ENCODE peak calls at places on chromosomes 11 and 22, in four cellular contexts. L, N, K and Y are unnamed samples.
A peak's percentile ranks its signal among the peaks of the same experiment; 100 is the strongest.

GRCh38 chr11:116510886-116511650 is 261.7 kb downstream of the BUD13 start:
- DNase-seq in L (no peak), N (no peak), K (no peak), Y (no peak)

GRCh38 chr11:133889188-133889587 is 43.9 kb upstream of the SPATA19 start:
- DNase-seq in L (no peak), N (no peak), K (no peak), Y (no peak)

GRCh38 chr22:37640591-37641250 is 1.3 kb downstream of the SH3BP1 start:
- DNase-seq in L (no peak), N (no peak), K (no peak), Y (no peak)

GRCh38 chr11:3056296-3057068 is 741 bp downstream of the CARS1 start:
- DNase-seq in L (no peak), N (no peak), K (no peak), Y (no peak)

GRCh38 chr11:71164621-71165020 is 87.8 kb downstream of the SHANK2 start:
- DNase-seq in L (no peak), N (no peak), K (no peak), Y (no peak)

GRCh38 chr11:14902650-14903350 is 10.8 kb upstream of the CYP2R1 start:
- DNase-seq in L (no peak), N (peak; percentile 80), K (no peak), Y (peak; percentile 88)

GRCh38 chr11:134110252-134110651 is 41.4 kb downstream of the JAM3 start:
- DNase-seq in L (no peak), N (no peak), K (no peak), Y (no peak)

GRCh38 chr11:47184711-47185304 is 1.4 kb downstream of the PACSIN3 start:
- DNase-seq in L (no peak), N (no peak), K (peak; percentile 39), Y (no peak)

GRCh38 chr11:58628446-58628845 is 6.0 kb downstream of the CNTF start:
- DNase-seq in L (no peak), N (peak; percentile 23), K (peak; percentile 16), Y (no peak)

GRCh38 chr11:110908401-110909106 is 196.3 kb upstream of the ARHGAP20 start:
- DNase-seq in L (no peak), N (peak; percentile 83), K (no peak), Y (peak; percentile 74)

GRCh38 chr22:27240298-27240885 is 561.2 kb downstream of the MN1 start:
- DNase-seq in L (no peak), N (no peak), K (no peak), Y (no peak)

GRCh38 chr22:20319041-20319744 is 667 bp downstream of the DGCR6L start:
- DNase-seq in L (peak; percentile 31), N (no peak), K (no peak), Y (peak; percentile 20)

GRCh38 chr11:31030375-31030774 is 339.2 kb downstream of the DCDC1 start:
- DNase-seq in L (no peak), N (no peak), K (no peak), Y (no peak)

GRCh38 chr11:19110290-19110689 is 6.7 kb upstream of the ZDHHC13 start:
- DNase-seq in L (no peak), N (no peak), K (peak; percentile 46), Y (no peak)

GRCh38 chr22:30829901-30830550 is 135.4 kb downstream of the OSBP2 start:
- DNase-seq in L (no peak), N (peak; percentile 91), K (no peak), Y (peak; percentile 93)

GRCh38 chr11:14894657-14895598 is 2.9 kb upstream of the CYP2R1 start:
- DNase-seq in L (no peak), N (no peak), K (peak; percentile 29), Y (peak; percentile 94)

GRCh38 chr11:92550411-92550810 is 325.8 kb downstream of the FAT3 start:
- DNase-seq in L (no peak), N (no peak), K (no peak), Y (no peak)

GRCh38 chr11:121467965-121468364 is 15.2 kb upstream of the SORL1-AS1 start:
- DNase-seq in L (no peak), N (no peak), K (no peak), Y (no peak)

GRCh38 chr11:122796128-122796717 is 42.1 kb upstream of the CRTAM start:
- DNase-seq in L (peak; percentile 33), N (peak; percentile 55), K (peak; percentile 31), Y (peak; percentile 58)

GRCh38 chr11:81359476-81359875 is 1374.2 kb downstream of the FAM181B start:
- DNase-seq in L (no peak), N (peak; percentile 7), K (no peak), Y (no peak)

GRCh38 chr22:46660604-46661201 is 40.5 kb downstream of the GRAMD4 start:
- DNase-seq in L (no peak), N (no peak), K (peak; percentile 55), Y (no peak)
- TF ChIP-seq CTCF in L (no peak), N (peak; percentile 7), K (peak; percentile 6), Y (no peak)

GRCh38 chr11:7251836-7252682 is at the start of gene SYT9:
- DNase-seq in L (peak; percentile 84), N (peak; percentile 2), K (peak; percentile 27), Y (peak; percentile 14)

GRCh38 chr11:7254731-7255291 is 3.1 kb downstream of the SYT9 start:
- DNase-seq in L (no peak), N (no peak), K (no peak), Y (no peak)

GRCh38 chr11:7250166-7250565 is 1.5 kb upstream of the SYT9 start:
- DNase-seq in L (no peak), N (no peak), K (no peak), Y (no peak)

GRCh38 chr11:7251487-7251835 is 243 bp upstream of the SYT9 start:
- DNase-seq in L (no peak), N (no peak), K (peak; percentile 27), Y (no peak)

DNA sequence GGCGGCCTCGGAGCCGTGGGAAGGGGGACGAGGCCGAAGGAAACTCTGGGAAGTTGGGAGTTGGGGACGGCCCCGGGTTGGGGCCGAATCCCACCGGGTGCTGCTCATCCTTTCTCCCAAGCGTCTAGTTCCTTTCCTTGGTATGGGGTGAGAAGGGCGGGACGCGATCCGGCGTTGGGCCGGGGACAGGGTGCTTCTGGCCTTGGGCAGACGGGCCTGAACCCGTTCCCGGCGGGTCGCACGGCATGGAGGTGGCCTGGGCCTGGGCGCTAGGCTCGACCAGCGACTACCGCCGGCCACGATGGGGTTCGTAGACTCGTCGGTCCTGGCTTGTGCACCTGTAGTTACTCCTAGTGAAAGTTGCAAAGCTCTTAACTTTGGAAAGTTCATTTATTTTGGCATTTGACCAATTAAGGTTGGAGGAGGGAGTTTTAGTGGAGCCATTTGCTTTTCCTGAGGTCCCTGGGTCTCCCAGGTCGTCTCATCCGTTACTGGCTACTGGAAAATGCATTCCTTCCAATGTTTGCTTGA is 1.0 kb downstream of the SYT9 start:
- DNase-seq in L (peak; percentile 13), N (no peak), K (no peak), Y (no peak)
- H3K4me3 ChIP-seq in L (peak overlapping the region; percentile 56), N (peak overlapping the region; percentile 55), K (peak overlapping the region; percentile 75), Y (no peak overlapping the region)

GRCh38 chr11:94568200-94568599 is 1.0 kb downstream of the PIWIL4 start:
- DNase-seq in L (no peak), N (no peak), K (no peak), Y (no peak)
- TF ChIP-seq CTCF in L (no peak), N (no peak), K (no peak), Y (no peak)

GRCh38 chr22:42645938-42646568 is 3.1 kb downstream of the CYB5R3 start:
- DNase-seq in L (no peak), N (no peak), K (no peak), Y (no peak)

GRCh38 chr22:42648017-42648367 is 1.2 kb downstream of the CYB5R3 start:
- DNase-seq in L (no peak), N (no peak), K (no peak), Y (no peak)

GRCh38 chr22:42645341-42645937 is 3.8 kb downstream of the CYB5R3 start:
- DNase-seq in L (no peak), N (no peak), K (no peak), Y (no peak)

GRCh38 chr22:42648368-42649260 is 578 bp downstream of the CYB5R3 start:
- DNase-seq in L (no peak), N (no peak), K (peak; percentile 74), Y (peak; percentile 23)

DNA sequence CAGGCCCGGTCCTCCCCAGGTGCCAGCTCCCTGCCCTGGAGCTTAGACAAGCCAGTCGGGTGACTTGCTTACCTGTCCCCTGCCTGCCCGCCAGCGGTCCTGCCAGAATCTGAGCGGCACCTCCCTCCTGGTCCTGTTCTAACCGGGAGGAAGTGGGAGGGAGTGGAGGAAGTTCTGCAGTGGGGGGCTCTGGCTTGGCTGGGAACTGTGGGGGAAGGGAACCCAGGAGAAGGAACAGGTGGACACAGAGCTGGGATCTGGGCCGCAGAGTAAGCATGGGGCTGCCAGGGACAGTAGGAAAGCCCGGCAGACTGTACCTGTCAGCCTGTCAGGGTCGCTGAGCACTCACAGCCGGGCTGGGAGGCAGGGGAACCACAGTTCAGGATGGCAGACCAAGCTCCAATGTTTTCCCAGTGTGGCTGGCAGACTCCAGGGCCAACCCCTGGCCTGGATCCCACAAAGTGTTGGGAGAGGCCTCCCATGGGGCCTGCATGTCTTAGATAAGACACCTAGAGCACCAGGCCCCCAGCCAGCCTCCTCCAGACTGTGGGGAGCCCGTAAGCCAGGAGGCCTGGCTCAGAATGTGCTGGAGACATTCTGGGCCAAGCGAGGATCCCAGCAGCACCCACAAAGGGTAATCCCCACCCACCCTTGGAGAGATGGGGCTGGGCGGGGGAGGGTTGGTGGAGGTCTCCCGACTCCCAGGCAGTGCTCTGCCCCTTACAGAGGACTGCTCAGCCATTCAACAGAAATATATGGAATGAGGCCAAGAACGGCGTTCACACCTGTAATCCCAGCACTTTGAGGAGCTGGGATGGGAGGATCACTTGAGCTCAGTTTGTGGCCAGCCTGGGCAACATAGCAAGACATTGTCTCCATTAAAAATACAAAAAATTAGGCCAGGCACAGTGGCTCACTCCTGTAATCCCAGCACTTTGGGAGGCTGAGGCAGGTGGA is 2.3 kb downstream of the CYB5R3 start:
- DNase-seq in L (peak; percentile 49), N (no peak), K (no peak), Y (peak; percentile 38)
- H3K4me3 ChIP-seq in L (no peak overlapping the region), N (no peak overlapping the region), K (peak overlapping the region; percentile 67), Y (no peak overlapping the region)

DNA sequence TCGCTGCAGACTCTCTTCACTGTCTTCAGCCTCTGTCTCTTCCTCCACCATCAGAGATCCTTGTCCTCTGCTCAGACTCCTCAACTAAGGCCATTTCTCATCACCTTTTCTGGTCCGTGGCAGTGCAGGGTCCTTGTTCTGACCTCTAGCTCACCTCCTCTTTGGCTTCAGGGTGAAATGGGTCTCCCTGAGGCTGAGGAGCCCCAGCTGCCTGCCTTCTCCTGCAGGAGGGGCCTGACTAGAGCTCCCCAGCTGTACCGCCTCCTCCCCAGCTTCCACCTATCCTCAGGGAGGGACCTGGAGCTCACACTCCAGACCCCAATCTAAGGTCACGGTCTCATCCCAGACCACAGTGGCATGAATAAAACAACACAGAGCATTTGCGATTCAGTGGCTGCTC is 203.0 kb downstream of the TRIM29 start:
- DNase-seq in L (no peak), N (no peak), K (no peak), Y (no peak)
- TF ChIP-seq CTCF in L (no peak), N (no peak), K (no peak), Y (no peak)

GRCh38 chr11:131668867-131669780 is 298.7 kb downstream of the NTM start:
- DNase-seq in L (peak; percentile 67), N (peak; percentile 24), K (peak; percentile 29), Y (peak; percentile 44)
- H3K4me3 ChIP-seq in L (no peak overlapping the region), N (no peak overlapping the region), K (no peak overlapping the region), Y (no peak overlapping the region)

GRCh38 chr22:36180928-36181327 is 20.4 kb upstream of the APOL3 start:
- DNase-seq in L (no peak), N (no peak), K (no peak), Y (no peak)

GRCh38 chr22:36177160-36177559 is 16.6 kb upstream of the APOL3 start:
- DNase-seq in L (no peak), N (no peak), K (no peak), Y (no peak)

GRCh38 chr22:36171941-36172340 is 11.4 kb upstream of the APOL3 start:
- DNase-seq in L (no peak), N (no peak), K (no peak), Y (no peak)

GRCh38 chr22:36180038-36180880 is 19.7 kb upstream of the APOL3 start:
- DNase-seq in L (peak; percentile 82), N (peak; percentile 63), K (peak; percentile 86), Y (peak; percentile 80)

GRCh38 chr22:36175892-36176291 is 15.3 kb upstream of the APOL3 start:
- DNase-seq in L (no peak), N (no peak), K (no peak), Y (no peak)
- TF ChIP-seq CTCF in L (no peak), N (no peak), K (no peak), Y (peak; percentile 13)